ENCODE peak calls at places on chromosome 15, in five cellular contexts. One of them, this sample, is unnamed.
A peak's percentile ranks its signal among the peaks of the same experiment; 100 is the strongest.

GRCh38 chr15:63601727-63602185 is 4.6 kb downstream of the FBXL22 start:
- DNase-seq in GM23338: peak; percentile 20
- DNase-seq in HCT116: no peak
- DNase-seq in astrocyte: no peak
- DNase-seq in fibroblast of lung: no peak
- DNase-seq in this sample: no peak

GRCh38 chr15:74869726-74870407 is 3.3 kb downstream of the SCAMP2 start:
- DNase-seq in GM23338: no peak
- DNase-seq in HCT116: no peak
- DNase-seq in astrocyte: no peak
- DNase-seq in fibroblast of lung: no peak
- DNase-seq in this sample: no peak

GRCh38 chr15:95604634-95605036 is 725.9 kb upstream of the NR2F2 start:
- DNase-seq in GM23338: no peak
- DNase-seq in HCT116: no peak
- DNase-seq in astrocyte: peak; percentile 94
- DNase-seq in fibroblast of lung: peak; percentile 92
- DNase-seq in this sample: no peak

GRCh38 chr15:55587321-55588069 is 650 bp downstream of the PYGO1 start:
- DNase-seq in GM23338: peak; percentile 67
- DNase-seq in HCT116: no peak
- DNase-seq in astrocyte: peak; percentile 43
- DNase-seq in fibroblast of lung: peak; percentile 70
- DNase-seq in this sample: peak; percentile 30

GRCh38 chr15:62934236-62934971 is 108.1 kb upstream of the TPM1 start:
- DNase-seq in GM23338: no peak
- DNase-seq in HCT116: no peak
- DNase-seq in astrocyte: no peak
- DNase-seq in fibroblast of lung: no peak
- DNase-seq in this sample: no peak

GRCh38 chr15:34481370-34481769 is 43.8 kb upstream of the GOLGA8A start:
- DNase-seq in GM23338: no peak
- DNase-seq in HCT116: no peak
- DNase-seq in astrocyte: no peak
- DNase-seq in fibroblast of lung: no peak
- DNase-seq in this sample: no peak

GRCh38 chr15:75454471-75455418 is 3.3 kb upstream of the SIN3A start:
- DNase-seq in GM23338: peak; percentile 68
- DNase-seq in HCT116: peak; percentile 26
- DNase-seq in astrocyte: no peak
- DNase-seq in fibroblast of lung: peak; percentile 60
- DNase-seq in this sample: no peak

GRCh38 chr15:70526221-70526973 is 237.0 kb downstream of the UACA start:
- DNase-seq in GM23338: no peak
- DNase-seq in HCT116: peak; percentile 45
- DNase-seq in astrocyte: peak; percentile 56
- DNase-seq in fibroblast of lung: peak; percentile 69
- DNase-seq in this sample: peak; percentile 60

GRCh38 chr15:29242466-29243242 is 27.0 kb downstream of the NSMCE3 start:
- DNase-seq in GM23338: no peak
- DNase-seq in HCT116: no peak
- DNase-seq in astrocyte: no peak
- DNase-seq in fibroblast of lung: no peak
- DNase-seq in this sample: no peak

GRCh38 chr15:39543651-39544050 is 37.2 kb upstream of the THBS1 start:
- DNase-seq in GM23338: peak; percentile 87
- DNase-seq in HCT116: no peak
- DNase-seq in astrocyte: no peak
- DNase-seq in fibroblast of lung: no peak
- DNase-seq in this sample: no peak

GRCh38 chr15:72222433-72222832 is 8.6 kb downstream of the PKM start:
- DNase-seq in GM23338: no peak
- DNase-seq in HCT116: no peak
- DNase-seq in astrocyte: peak; percentile 20
- DNase-seq in fibroblast of lung: peak; percentile 35
- DNase-seq in this sample: no peak

GRCh38 chr15:65619636-65620290 is 2.0 kb upstream of the SLC24A1 start:
- DNase-seq in GM23338: no peak
- DNase-seq in HCT116: no peak
- DNase-seq in astrocyte: no peak
- DNase-seq in fibroblast of lung: no peak
- DNase-seq in this sample: no peak

GRCh38 chr15:63023351-63023945 is 19.1 kb upstream of the TPM1 start:
- DNase-seq in GM23338: no peak
- DNase-seq in HCT116: no peak
- DNase-seq in astrocyte: peak; percentile 88
- DNase-seq in fibroblast of lung: peak; percentile 92
- DNase-seq in this sample: no peak

GRCh38 chr15:28989239-28989830 is 103.6 kb downstream of the APBA2 start:
- DNase-seq in GM23338: peak; percentile 61
- DNase-seq in HCT116: no peak
- DNase-seq in astrocyte: no peak
- DNase-seq in fibroblast of lung: no peak
- DNase-seq in this sample: no peak

GRCh38 chr15:29677871-29678431 is 144.3 kb downstream of the TJP1 start:
- DNase-seq in GM23338: no peak
- DNase-seq in HCT116: no peak
- DNase-seq in astrocyte: no peak
- DNase-seq in fibroblast of lung: no peak
- DNase-seq in this sample: no peak

GRCh38 chr15:97981758-97982157 is 21.3 kb downstream of the ARRDC4 start:
- DNase-seq in GM23338: no peak
- DNase-seq in HCT116: no peak
- DNase-seq in astrocyte: no peak
- DNase-seq in fibroblast of lung: no peak
- DNase-seq in this sample: no peak

GRCh38 chr15:95520511-95520910 is 810.0 kb upstream of the NR2F2 start:
- DNase-seq in GM23338: no peak
- DNase-seq in HCT116: no peak
- DNase-seq in astrocyte: peak; percentile 46
- DNase-seq in fibroblast of lung: peak; percentile 49
- DNase-seq in this sample: no peak

GRCh38 chr15:67545864-67546263 is 3.4 kb downstream of the MAP2K5 start:
- DNase-seq in GM23338: no peak
- DNase-seq in HCT116: no peak
- DNase-seq in astrocyte: no peak
- DNase-seq in fibroblast of lung: no peak
- DNase-seq in this sample: no peak

GRCh38 chr15:74036271-74037170 is 42.0 kb downstream of the PML start:
- DNase-seq in GM23338: peak; percentile 93
- DNase-seq in HCT116: peak; percentile 22
- DNase-seq in astrocyte: peak; percentile 22
- DNase-seq in fibroblast of lung: peak; percentile 50
- DNase-seq in this sample: no peak

GRCh38 chr15:72516734-72517133 is 42.6 kb downstream of the ARIH1 start:
- DNase-seq in GM23338: no peak
- DNase-seq in HCT116: no peak
- DNase-seq in astrocyte: no peak
- DNase-seq in fibroblast of lung: peak; percentile 13
- DNase-seq in this sample: no peak

GRCh38 chr15:67124911-67125588 is 59.6 kb downstream of the SMAD3 start:
- DNase-seq in GM23338: no peak
- DNase-seq in HCT116: peak; percentile 88
- DNase-seq in astrocyte: no peak
- DNase-seq in fibroblast of lung: no peak
- DNase-seq in this sample: no peak

GRCh38 chr15:31267161-31268107 is 59.2 kb upstream of the KLF13 start:
- DNase-seq in GM23338: no peak
- DNase-seq in HCT116: no peak
- DNase-seq in astrocyte: no peak
- DNase-seq in fibroblast of lung: no peak
- DNase-seq in this sample: no peak

GRCh38 chr15:65286704-65287514 is at the start of gene PARP16:
- DNase-seq in GM23338: peak; percentile 95
- DNase-seq in HCT116: peak; percentile 73
- DNase-seq in astrocyte: peak; percentile 77
- DNase-seq in fibroblast of lung: peak; percentile 87
- DNase-seq in this sample: peak; percentile 94

GRCh38 chr15:23859008-23859407 is 171.9 kb upstream of the NDN start:
- DNase-seq in GM23338: no peak
- DNase-seq in HCT116: no peak
- DNase-seq in astrocyte: no peak
- DNase-seq in fibroblast of lung: no peak
- DNase-seq in this sample: no peak

GRCh38 chr15:71683401-71684274 is 126.7 kb upstream of the NR2E3 start:
- DNase-seq in GM23338: no peak
- DNase-seq in HCT116: no peak
- DNase-seq in astrocyte: peak; percentile 54
- DNase-seq in fibroblast of lung: peak; percentile 66
- DNase-seq in this sample: no peak

GRCh38 chr15:39495871-39496459 is 84.9 kb upstream of the THBS1 start:
- DNase-seq in GM23338: no peak
- DNase-seq in HCT116: no peak
- DNase-seq in astrocyte: peak; percentile 53
- DNase-seq in fibroblast of lung: peak; percentile 68
- DNase-seq in this sample: no peak

GRCh38 chr15:82118040-82118439 is 72.2 kb upstream of the MEX3B start:
- DNase-seq in GM23338: no peak
- DNase-seq in HCT116: no peak
- DNase-seq in astrocyte: no peak
- DNase-seq in fibroblast of lung: no peak
- DNase-seq in this sample: no peak

GRCh38 chr15:89379423-89379735 is 44.8 kb upstream of the POLG start:
- DNase-seq in GM23338: peak; percentile 43
- DNase-seq in HCT116: no peak
- DNase-seq in astrocyte: no peak
- DNase-seq in fibroblast of lung: no peak
- DNase-seq in this sample: no peak

GRCh38 chr15:80418892-80419537 is 14.8 kb downstream of the ARNT2 start:
- DNase-seq in GM23338: peak; percentile 88
- DNase-seq in HCT116: peak; percentile 34
- DNase-seq in astrocyte: peak; percentile 33
- DNase-seq in fibroblast of lung: peak; percentile 53
- DNase-seq in this sample: peak; percentile 20

GRCh38 chr15:44801797-44802196 is 65.5 kb downstream of the TRIM69 start:
- DNase-seq in GM23338: no peak
- DNase-seq in HCT116: no peak
- DNase-seq in astrocyte: no peak
- DNase-seq in fibroblast of lung: no peak
- DNase-seq in this sample: no peak

GRCh38 chr15:51368751-51369450 is 27.4 kb downstream of the GLDN start:
- DNase-seq in GM23338: no peak
- DNase-seq in HCT116: no peak
- DNase-seq in astrocyte: peak; percentile 86
- DNase-seq in fibroblast of lung: peak; percentile 89
- DNase-seq in this sample: no peak

GRCh38 chr15:59616390-59616789 is 4.8 kb downstream of the GCNT3 start:
- DNase-seq in GM23338: peak; percentile 13
- DNase-seq in HCT116: no peak
- DNase-seq in astrocyte: no peak
- DNase-seq in fibroblast of lung: no peak
- DNase-seq in this sample: peak; percentile 66

GRCh38 chr15:59622289-59622688 is 10.7 kb downstream of the GCNT3 start:
- DNase-seq in GM23338: peak; percentile 79
- DNase-seq in HCT116: peak; percentile 42
- DNase-seq in astrocyte: peak; percentile 18
- DNase-seq in fibroblast of lung: peak; percentile 43
- DNase-seq in this sample: peak; percentile 45
- TF ChIP-seq CTCF in GM23338: peak; percentile 59
- TF ChIP-seq CTCF in HCT116: peak; percentile 81
- TF ChIP-seq CTCF in astrocyte: peak; percentile 42
- TF ChIP-seq CTCF in fibroblast of lung: peak; percentile 36
- TF ChIP-seq CTCF in this sample: peak; percentile 69

DNA sequence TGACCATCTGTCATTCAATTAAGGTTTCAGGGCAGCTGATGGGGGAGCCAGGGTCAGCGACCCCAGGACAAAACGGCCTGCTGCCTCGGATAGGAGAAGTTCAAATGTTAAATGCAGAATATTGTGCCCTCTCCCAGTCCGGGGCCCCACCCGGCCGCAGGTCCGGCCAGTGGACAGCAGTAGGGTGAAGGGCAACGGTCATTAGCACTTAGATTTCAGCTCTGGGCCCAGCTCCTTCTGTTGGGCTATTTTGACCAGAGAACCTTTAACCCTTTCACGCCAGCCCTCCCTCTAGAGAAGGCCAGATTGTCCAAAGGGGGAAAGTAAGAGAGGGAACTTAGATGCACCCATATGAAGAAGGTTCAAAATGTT is 16.1 kb upstream of the ONECUT1 start:
- DNase-seq in GM23338: no peak
- DNase-seq in HCT116: no peak
- DNase-seq in astrocyte: no peak
- DNase-seq in fibroblast of lung: no peak
- DNase-seq in this sample: no peak
- TF ChIP-seq EZH2 in GM23338: no peak
- TF ChIP-seq EZH2 in HCT116: no peak
- TF ChIP-seq EZH2 in astrocyte: no peak
- TF ChIP-seq EZH2 in fibroblast of lung: no peak
- TF ChIP-seq EZH2 in this sample: no peak

GRCh38 chr15:87477759-87478687 is 778.5 kb downstream of the NTRK3 start:
- DNase-seq in GM23338: peak; percentile 37
- DNase-seq in HCT116: no peak
- DNase-seq in astrocyte: peak; percentile 87
- DNase-seq in fibroblast of lung: peak; percentile 90
- DNase-seq in this sample: no peak
- TF ChIP-seq CTCF in GM23338: peak; percentile 24
- TF ChIP-seq CTCF in HCT116: no peak
- TF ChIP-seq CTCF in astrocyte: peak; percentile 52
- TF ChIP-seq CTCF in fibroblast of lung: peak; percentile 14
- TF ChIP-seq CTCF in this sample: no peak

GRCh38 chr15:85786778-85787114 is 8.0 kb downstream of the KLHL25 start:
- DNase-seq in GM23338: no peak
- DNase-seq in HCT116: no peak
- DNase-seq in astrocyte: no peak
- DNase-seq in fibroblast of lung: no peak
- DNase-seq in this sample: no peak
- TF ChIP-seq EZH2 in GM23338: no peak
- TF ChIP-seq EZH2 in HCT116: no peak
- TF ChIP-seq EZH2 in astrocyte: no peak
- TF ChIP-seq EZH2 in fibroblast of lung: no peak
- TF ChIP-seq EZH2 in this sample: no peak

This sample was measured in PC-9.